ENCODE peak calls at places on chromosomes 13 and 19, in six cellular contexts. K, W, M, Y, D and J are unnamed samples.

GRCh38 chr13:113216165-113217056 is 7.0 kb downstream of the CUL4A start:
- DNase-seq in K (no peak), W (peak; percentile 52), M (no peak), Y (no peak), D (peak; percentile 37), J (no peak)

GRCh38 chr13:57632276-57633140 is 964 bp downstream of the PCDH17 start:
- DNase-seq in K (peak; percentile 24), W (no peak), M (no peak), Y (no peak), D (no peak), J (no peak)

GRCh38 chr13:95253033-95253432 is 48.2 kb downstream of the ABCC4 start:
- DNase-seq in K (no peak), W (no peak), M (no peak), Y (no peak), D (no peak), J (no peak)

GRCh38 chr19:7607212-7607873 is 11.7 kb downstream of the CAMSAP3 start:
- DNase-seq in K (no peak), W (no peak), M (no peak), Y (no peak), D (no peak), J (no peak)

GRCh38 chr13:23087884-23088283 is 92.9 kb upstream of the SGCG start:
- DNase-seq in K (no peak), W (peak; percentile 4), M (no peak), Y (no peak), D (no peak), J (peak; percentile 25)

GRCh38 chr13:113741101-113741731 is 17.8 kb upstream of the TMEM255B start:
- DNase-seq in K (no peak), W (no peak), M (no peak), Y (no peak), D (no peak), J (peak; percentile 61)

GRCh38 chr13:58434943-58435342 is 803.4 kb downstream of the PCDH17 start:
- DNase-seq in K (no peak), W (no peak), M (no peak), Y (no peak), D (no peak), J (no peak)

GRCh38 chr13:93420206-93420605 is 193.6 kb downstream of the GPC6 start:
- DNase-seq in K (no peak), W (no peak), M (no peak), Y (no peak), D (no peak), J (no peak)

GRCh38 chr13:33262069-33262487 is 23.5 kb downstream of the STARD13 start:
- DNase-seq in K (no peak), W (no peak), M (no peak), Y (no peak), D (no peak), J (no peak)

GRCh38 chr13:48838193-48839000 is 137.3 kb upstream of the FNDC3A start:
- DNase-seq in K (no peak), W (no peak), M (no peak), Y (no peak), D (no peak), J (no peak)

GRCh38 chr13:109867766-109868165 is 81.4 kb upstream of the IRS2 start:
- DNase-seq in K (no peak), W (no peak), M (no peak), Y (no peak), D (no peak), J (no peak)

GRCh38 chr19:46537136-46538097 is 41.8 kb upstream of the PNMA8B start:
- DNase-seq in K (peak; percentile 67), W (peak; percentile 52), M (no peak), Y (no peak), D (no peak), J (no peak)

GRCh38 chr19:34345934-34346333 is 19.1 kb upstream of the GPI start:
- DNase-seq in K (peak; percentile 54), W (peak; percentile 61), M (no peak), Y (no peak), D (no peak), J (peak; percentile 55)

GRCh38 chr19:38111898-38112297 is 112.1 kb downstream of the DPF1 start:
- DNase-seq in K (no peak), W (no peak), M (no peak), Y (no peak), D (no peak), J (no peak)

GRCh38 chr13:107901230-107901629 is 314.1 kb downstream of the LIG4 start:
- DNase-seq in K (no peak), W (no peak), M (no peak), Y (no peak), D (no peak), J (no peak)

GRCh38 chr19:42152285-42152684 is 20.0 kb upstream of the POU2F2 start:
- DNase-seq in K (no peak), W (no peak), M (no peak), Y (no peak), D (no peak), J (no peak)

DNA sequence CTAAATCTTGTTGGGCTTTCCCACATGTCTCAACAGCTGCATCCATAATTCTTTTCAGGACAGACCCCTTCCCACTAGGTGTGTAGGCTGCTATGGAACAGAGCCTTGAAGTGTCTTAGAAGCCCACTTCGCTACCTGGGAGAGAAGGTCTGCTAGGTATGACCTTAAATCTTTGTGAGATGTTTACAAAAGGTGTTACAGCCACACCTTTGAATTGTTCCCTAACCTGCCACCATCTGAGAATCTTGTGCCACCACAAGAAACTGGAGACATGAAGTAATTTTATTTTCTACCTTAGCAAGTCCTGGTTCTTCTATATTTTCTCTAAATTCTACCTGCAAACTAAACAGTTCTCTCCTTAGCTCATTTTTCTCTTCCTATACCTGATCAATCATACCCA is 67.4 kb upstream of the IL17D start:
- DNase-seq in K (no peak), W (no peak), M (no peak), Y (no peak), D (no peak), J (no peak)
- H3K4me3 ChIP-seq in K (no peak overlapping the region), W (no peak overlapping the region), M (no peak overlapping the region), Y (no peak overlapping the region), D (no peak overlapping the region), J (no peak overlapping the region)

GRCh38 chr19:49580264-49581006 is at the start of gene NOSIP:
- DNase-seq in K (peak; percentile 93), W (peak; percentile 92), M (peak; percentile 84), Y (peak; percentile 79), D (peak; percentile 95), J (peak; percentile 97)
- H3K4me3 ChIP-seq in K (peak within 1 kb of the TSS; percentile 70), W (peak within 1 kb of the TSS; percentile 91), M (peak within 1 kb of the TSS; percentile 84), Y (peak within 1 kb of the TSS; percentile 77), D (peak within 1 kb of the TSS; percentile 67), J (peak within 1 kb of the TSS; percentile 63)

DNA sequence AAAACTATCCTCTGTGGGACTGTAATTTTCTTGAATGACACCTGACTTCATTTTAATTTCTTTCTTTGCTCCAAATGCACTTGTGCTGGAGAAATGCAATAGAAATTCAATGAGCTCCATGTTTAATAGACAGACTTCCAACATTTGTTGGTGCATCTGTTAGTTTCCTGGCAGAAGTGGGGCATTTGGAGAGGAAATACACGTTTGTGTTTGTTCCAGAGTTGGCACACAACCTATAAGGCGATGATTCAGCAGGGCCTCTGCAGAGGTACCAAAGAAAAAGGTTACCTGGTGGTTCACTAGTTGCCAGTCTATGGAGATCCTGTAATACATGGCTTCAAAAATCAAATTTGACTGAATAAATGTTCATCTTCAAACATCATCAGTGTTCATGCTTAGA is 21.7 kb upstream of the OBI1 start:
- DNase-seq in K (no peak), W (no peak), M (no peak), Y (no peak), D (no peak), J (no peak)
- H3K4me3 ChIP-seq in K (no peak overlapping the region), W (no peak overlapping the region), M (no peak overlapping the region), Y (no peak overlapping the region), D (no peak overlapping the region), J (no peak overlapping the region)

DNA sequence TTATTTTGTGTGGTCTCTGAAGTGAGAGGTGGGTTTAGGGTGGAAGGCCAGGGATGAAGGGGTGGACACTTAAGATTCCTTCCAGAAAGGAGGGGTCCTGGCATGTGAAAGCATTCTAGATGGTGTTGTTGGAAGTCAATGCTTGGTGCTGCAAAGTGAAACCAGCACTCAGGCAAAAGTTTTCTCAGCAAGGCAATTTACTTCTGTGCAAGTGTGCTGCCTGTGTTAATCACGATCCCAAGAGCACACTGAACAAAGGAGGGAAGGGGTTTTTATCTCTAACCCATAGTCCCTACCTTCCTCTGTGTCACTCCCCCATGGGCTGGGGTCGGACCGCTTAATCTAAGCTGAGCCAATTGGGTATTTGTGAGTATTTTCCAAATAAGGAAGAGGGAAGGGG is 1.3 kb downstream of the ZNF134 start:
- DNase-seq in K (no peak), W (no peak), M (no peak), Y (no peak), D (no peak), J (no peak)
- H3K4me3 ChIP-seq in K (peak overlapping the region; percentile 91), W (peak overlapping the region; percentile 97), M (peak overlapping the region; percentile 99), Y (peak overlapping the region; percentile 75), D (peak overlapping the region; percentile 100), J (no peak overlapping the region)